ENCODE peak calls at places on chromosomes 5 and 9, in ten cellular contexts. T is cardiac muscle cell; U is fibroblast of mammary gland; W is spleen; O is CD8-positive, alpha-beta memory T cell; G is HepG2; F is AG10803; Z is heart left ventricle; J is HCT116; B is ovary. Y is an unnamed sample.

GRCh38 chr9:28720746-28721145 is 1147.5 kb upstream of the C9orf72 start:
- DNase-seq in T (no peak), U (no peak), W (no peak), O (no peak), G (no peak), F (no peak), Z (no peak), J (no peak), B (no peak), Y (no peak)

GRCh38 chr5:130529716-130530485 is 625.6 kb downstream of the CHSY3 start:
- DNase-seq in T (no peak), U (no peak), W (no peak), O (no peak), G (no peak), F (no peak), Z (no peak), J (no peak), B (no peak), Y (no peak)

GRCh38 chr5:166671818-166672217 is 1619.6 kb upstream of the WWC1 start:
- DNase-seq in T (no peak), U (no peak), W (no peak), O (no peak), G (no peak), F (no peak), Z (no peak), J (no peak), B (no peak), Y (no peak)

GRCh38 chr5:172919525-172920446 is 39.4 kb upstream of the RPL26L1 start:
- DNase-seq in T (no peak), U (peak), W (no peak), O (no peak), G (no peak), F (peak), Z (peak), J (no peak), B (no peak), Y (no peak)

GRCh38 chr9:17082343-17082742 is 52.5 kb upstream of the CNTLN start:
- DNase-seq in T (peak), U (peak), W (no peak), O (no peak), G (no peak), F (peak), Z (no peak), J (no peak), B (peak), Y (no peak)

GRCh38 chr9:75664597-75664996 is 225.9 kb upstream of the PCSK5 start:
- DNase-seq in T (no peak), U (no peak), W (no peak), O (no peak), G (peak), F (no peak), Z (no peak), J (no peak), B (no peak), Y (no peak)

GRCh38 chr9:123763910-123764588 is 165.9 kb downstream of the DENND1A start:
- DNase-seq in T (no peak), U (peak), W (no peak), O (no peak), G (no peak), F (peak), Z (no peak), J (no peak), B (no peak), Y (no peak)

GRCh38 chr5:14173419-14174234 is 30.5 kb downstream of the TRIO start:
- DNase-seq in T (no peak), U (no peak), W (no peak), O (no peak), G (no peak), F (peak), Z (no peak), J (no peak), B (no peak), Y (no peak)

GRCh38 chr5:20114536-20114935 is 126.5 kb upstream of the CDH18 start:
- DNase-seq in T (no peak), U (no peak), W (no peak), O (no peak), G (no peak), F (no peak), Z (no peak), J (no peak), B (no peak), Y (no peak)

GRCh38 chr5:126364206-126364902 is 58.9 kb upstream of the GRAMD2B start:
- DNase-seq in T (no peak), U (no peak), W (no peak), O (no peak), G (no peak), F (peak), Z (no peak), J (no peak), B (no peak), Y (no peak)

GRCh38 chr9:77475641-77476473 is 172.3 kb downstream of the GNA14 start:
- DNase-seq in T (no peak), U (peak), W (no peak), O (no peak), G (no peak), F (peak), Z (peak), J (no peak), B (no peak), Y (no peak)

GRCh38 chr9:112546149-112547012 is 59.8 kb downstream of the KIAA1958 start:
- DNase-seq in T (no peak), U (peak), W (no peak), O (no peak), G (no peak), F (no peak), Z (no peak), J (no peak), B (no peak), Y (no peak)

GRCh38 chr5:74624501-74624900 is 16.0 kb downstream of the ENC1 start:
- DNase-seq in T (no peak), U (no peak), W (no peak), O (no peak), G (no peak), F (no peak), Z (no peak), J (no peak), B (no peak), Y (peak)
- H3K4me3 ChIP-seq in T (no peak), U (no peak), W (no peak), O (no peak), G (no peak), F (no peak), Z (no peak), J (no peak), B (no peak), Y (no peak)

DNA sequence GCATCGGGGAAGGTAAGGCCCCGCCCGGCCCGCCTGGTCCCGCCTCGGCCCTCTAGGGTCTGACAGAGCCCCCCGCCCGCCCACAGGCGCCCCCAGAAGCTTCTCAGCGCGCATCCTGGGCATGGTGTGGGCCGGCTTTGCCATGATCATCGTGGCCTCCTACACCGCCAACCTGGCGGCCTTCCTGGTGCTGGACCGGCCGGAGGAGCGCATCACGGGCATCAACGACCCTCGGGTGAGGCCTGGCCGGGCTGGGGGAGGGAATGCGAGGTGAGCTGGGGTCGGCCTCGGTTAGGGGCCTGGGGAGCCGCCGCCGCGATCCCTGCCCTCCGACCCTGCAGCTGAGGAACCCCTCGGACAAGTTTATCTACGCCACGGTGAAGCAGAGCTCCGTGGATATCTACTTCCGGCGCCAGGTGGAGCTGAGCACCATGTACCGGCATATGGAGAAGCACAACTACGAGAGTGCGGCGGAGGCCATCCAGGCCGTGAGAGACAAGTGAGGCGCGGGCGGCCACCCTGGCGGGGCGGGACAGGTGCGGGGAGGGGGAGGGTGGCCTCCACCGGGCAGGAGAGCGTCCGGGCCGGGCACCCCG is 7.2 kb downstream of the LRRC26 start:
- DNase-seq in T (peak), U (no peak), W (no peak), O (no peak), G (no peak), F (no peak), Z (no peak), J (no peak), B (no peak), Y (no peak)
- H3K4me3 ChIP-seq in T (peak), U (no peak), W (no peak), O (no peak), G (peak), F (no peak), Z (peak), J (peak), B (no peak), Y (no peak)

GRCh38 chr9:37592108-37592951 is at the start of gene TOMM5:
- DNase-seq in T (peak), U (peak), W (peak), O (peak), G (peak), F (peak), Z (peak), J (peak), B (peak), Y (peak)

GRCh38 chr9:37591775-37592107 is 656 bp downstream of the TOMM5 start:
- DNase-seq in T (no peak), U (no peak), W (no peak), O (no peak), G (no peak), F (no peak), Z (no peak), J (no peak), B (no peak), Y (no peak)

GRCh38 chr9:37596504-37596903 is 4.1 kb upstream of the TOMM5 start:
- DNase-seq in T (no peak), U (no peak), W (no peak), O (no peak), G (no peak), F (no peak), Z (no peak), J (no peak), B (no peak), Y (no peak)

GRCh38 chr9:37593877-37594448 is 1.6 kb upstream of the TOMM5 start:
- DNase-seq in T (no peak), U (no peak), W (no peak), O (no peak), G (no peak), F (peak), Z (no peak), J (no peak), B (no peak), Y (no peak)
- H3K4me3 ChIP-seq in T (no peak), U (no peak), W (no peak), O (no peak), G (peak), F (no peak), Z (no peak), J (no peak), B (no peak), Y (no peak)

DNA sequence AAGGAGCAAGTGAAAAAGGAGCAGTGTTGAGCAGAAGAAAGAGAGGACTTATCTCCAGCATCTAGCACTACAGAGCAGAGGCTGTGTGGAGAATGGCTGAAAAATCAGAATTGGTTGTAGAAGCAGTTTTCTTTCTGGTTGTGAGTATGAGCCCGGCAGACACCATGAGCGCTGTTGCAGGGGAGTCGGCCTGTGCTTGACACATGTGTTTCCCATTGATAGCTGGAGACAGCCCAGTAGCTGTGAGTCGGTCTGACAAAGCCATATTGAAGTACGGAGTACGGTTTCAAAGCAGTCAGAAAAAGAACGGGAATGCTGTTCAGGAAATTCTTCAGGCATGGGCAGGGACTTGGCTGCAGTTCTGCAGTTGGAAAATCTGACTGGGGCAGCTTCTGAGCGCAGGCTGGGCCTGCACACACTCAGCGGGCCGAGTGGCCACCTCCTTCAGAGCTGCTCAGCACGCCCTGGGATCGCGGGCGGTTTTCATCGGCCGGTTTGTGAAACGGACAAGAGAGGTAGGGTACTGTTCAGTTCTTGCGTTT is at the start of gene SGCD:
- DNase-seq in T (peak), U (peak), W (no peak), O (no peak), G (no peak), F (peak), Z (peak), J (no peak), B (peak), Y (peak)
- H3K4me3 ChIP-seq in T (no peak), U (peak), W (peak), O (no peak), G (no peak), F (peak), Z (peak), J (no peak), B (peak), Y (peak)

GRCh38 chr9:130383350-130383715 is 61.4 kb upstream of the ASS1 start:
- DNase-seq in T (no peak), U (no peak), W (no peak), O (no peak), G (no peak), F (no peak), Z (no peak), J (no peak), B (no peak), Y (no peak)

GRCh38 chr9:130385257-130385656 is 59.5 kb upstream of the ASS1 start:
- DNase-seq in T (no peak), U (no peak), W (no peak), O (no peak), G (no peak), F (no peak), Z (no peak), J (no peak), B (no peak), Y (no peak)

GRCh38 chr9:130382636-130383349 is 62.0 kb upstream of the ASS1 start:
- DNase-seq in T (no peak), U (no peak), W (no peak), O (no peak), G (no peak), F (no peak), Z (no peak), J (no peak), B (no peak), Y (no peak)

GRCh38 chr9:130382086-130382485 is 62.7 kb upstream of the ASS1 start:
- DNase-seq in T (peak), U (no peak), W (no peak), O (no peak), G (no peak), F (no peak), Z (no peak), J (no peak), B (no peak), Y (no peak)

DNA sequence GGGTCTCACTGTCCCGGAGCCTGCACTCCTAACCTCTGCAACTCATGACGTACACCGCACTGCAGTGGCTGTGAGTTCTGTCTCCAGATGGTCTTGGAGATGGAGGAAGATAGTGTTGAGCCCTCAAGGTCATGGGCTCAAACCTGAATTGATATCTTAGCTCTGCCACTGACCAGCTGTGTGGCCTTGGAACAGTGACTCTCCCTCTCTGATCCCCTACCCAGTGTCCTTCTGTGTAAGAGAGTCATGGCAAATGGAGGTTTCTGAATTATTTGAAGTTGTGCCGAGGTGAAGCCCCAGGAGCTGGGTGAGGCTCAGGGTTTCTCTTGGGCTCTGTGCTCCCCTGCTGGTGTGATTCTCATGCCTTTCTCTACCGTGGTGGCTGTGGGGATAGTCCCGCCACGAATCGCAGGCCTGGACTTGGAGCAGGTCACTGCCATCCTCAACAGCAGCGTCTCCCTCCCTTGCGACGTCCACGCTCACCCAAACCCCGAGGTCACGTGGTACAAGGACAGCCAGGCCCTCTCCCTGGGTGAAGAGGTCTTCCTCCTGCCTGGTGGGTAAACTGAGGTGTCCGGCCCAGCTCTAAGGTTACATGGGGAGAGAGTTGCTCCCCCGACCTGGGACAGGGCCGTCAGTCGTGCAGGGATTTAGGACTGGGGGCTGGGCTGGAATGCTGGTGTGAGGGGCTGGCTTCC is 60.6 kb upstream of the ASS1 start:
- DNase-seq in T (no peak), U (no peak), W (no peak), O (no peak), G (no peak), F (no peak), Z (no peak), J (no peak), B (no peak), Y (no peak)
- H3K4me3 ChIP-seq in T (no peak), U (no peak), W (no peak), O (no peak), G (no peak), F (no peak), Z (no peak), J (no peak), B (no peak), Y (no peak)

GRCh38 chr5:113105693-113106280 is 129.2 kb downstream of the DCP2 start:
- DNase-seq in T (no peak), U (no peak), W (no peak), O (no peak), G (no peak), F (no peak), Z (no peak), J (no peak), B (no peak), Y (no peak)

GRCh38 chr5:113106821-113107220 is 130.2 kb downstream of the DCP2 start:
- DNase-seq in T (no peak), U (no peak), W (no peak), O (no peak), G (peak), F (no peak), Z (no peak), J (no peak), B (no peak), Y (no peak)

GRCh38 chr5:113099822-113100221 is 123.2 kb downstream of the DCP2 start:
- DNase-seq in T (no peak), U (no peak), W (no peak), O (no peak), G (no peak), F (no peak), Z (no peak), J (no peak), B (no peak), Y (no peak)

DNA sequence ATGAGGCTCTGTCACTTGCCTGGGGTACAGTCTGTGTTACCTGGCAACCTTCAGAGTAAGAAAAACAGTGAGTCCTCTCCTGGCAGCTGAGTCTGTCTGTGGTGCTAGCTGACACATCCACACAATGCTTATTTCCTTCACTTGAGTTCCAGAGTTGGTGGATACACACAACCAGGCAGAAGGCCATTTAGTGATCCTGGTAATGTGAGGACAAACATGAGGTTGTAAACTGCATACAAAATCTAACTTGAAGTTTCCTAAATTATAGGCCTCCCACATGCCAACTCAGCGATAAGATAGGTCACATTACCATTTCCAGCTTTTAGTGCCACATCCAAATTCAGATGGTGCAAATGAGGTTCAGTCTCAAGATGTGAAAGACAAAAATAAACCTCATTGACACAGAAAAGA is 125.5 kb downstream of the DCP2 start:
- DNase-seq in T (no peak), U (no peak), W (no peak), O (no peak), G (no peak), F (peak), Z (no peak), J (no peak), B (no peak), Y (no peak)
- H3K4me3 ChIP-seq in T (no peak), U (no peak), W (no peak), O (no peak), G (no peak), F (no peak), Z (no peak), J (no peak), B (no peak), Y (no peak)

GRCh38 chr9:136050706-136051567 is 44.2 kb downstream of the NACC2 start:
- DNase-seq in T (peak), U (no peak), W (no peak), O (no peak), G (peak), F (no peak), Z (no peak), J (no peak), B (no peak), Y (no peak)

GRCh38 chr9:136052433-136052880 is 42.6 kb downstream of the NACC2 start:
- DNase-seq in T (peak), U (no peak), W (no peak), O (no peak), G (peak), F (peak), Z (no peak), J (no peak), B (no peak), Y (no peak)

GRCh38 chr9:136050266-136050705 is 44.8 kb downstream of the NACC2 start:
- DNase-seq in T (no peak), U (no peak), W (no peak), O (no peak), G (no peak), F (no peak), Z (no peak), J (no peak), B (no peak), Y (no peak)

GRCh38 chr9:136052991-136053756 is 41.9 kb downstream of the NACC2 start:
- DNase-seq in T (no peak), U (no peak), W (no peak), O (no peak), G (peak), F (peak), Z (no peak), J (no peak), B (no peak), Y (no peak)

DNA sequence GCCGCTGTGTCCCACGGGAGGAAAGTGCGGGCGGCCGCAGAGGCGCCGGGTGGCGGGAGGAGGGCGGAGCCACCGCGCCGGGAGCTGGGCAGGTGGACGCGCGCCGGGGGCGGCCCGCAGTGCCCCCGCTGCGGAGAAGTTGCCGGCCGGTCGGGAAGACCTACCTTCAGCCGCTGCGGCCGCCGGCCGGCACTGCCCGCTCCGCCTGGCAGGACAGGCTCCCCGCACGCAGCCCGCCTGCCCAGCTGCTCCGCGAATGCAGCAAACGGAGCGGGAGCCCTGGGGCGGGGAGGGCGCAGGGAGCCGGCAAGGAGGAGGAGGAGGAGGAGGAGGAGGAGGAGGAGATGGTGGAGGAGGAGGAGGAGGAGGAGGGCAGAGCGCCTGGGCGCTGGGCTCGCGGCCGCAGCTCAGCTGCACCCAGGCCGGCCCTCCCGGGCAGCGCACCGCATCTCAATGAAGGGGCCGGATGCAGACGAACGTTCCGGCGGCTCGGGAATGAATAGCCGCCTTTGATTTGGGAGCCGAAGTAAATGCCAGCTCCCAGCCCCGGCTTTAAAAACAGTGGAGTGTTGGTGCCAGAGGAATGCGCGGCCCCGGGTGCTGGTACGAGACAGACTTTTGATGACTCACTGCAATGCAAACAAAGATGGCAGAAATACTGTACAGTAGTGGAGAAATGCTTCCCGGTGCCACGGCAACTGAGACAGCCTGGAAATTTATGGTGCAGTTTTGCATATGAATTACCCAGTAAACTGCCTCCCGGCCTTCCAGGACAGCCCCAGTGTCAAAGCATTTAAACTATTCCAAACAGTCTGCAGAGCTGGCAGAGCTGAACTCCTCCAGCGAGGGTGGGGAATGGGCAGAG is 43.3 kb downstream of the NACC2 start:
- DNase-seq in T (peak), U (peak), W (peak), O (no peak), G (peak), F (peak), Z (no peak), J (peak), B (no peak), Y (peak)
- H3K4me3 ChIP-seq in T (peak), U (peak), W (peak), O (no peak), G (peak), F (peak), Z (peak), J (peak), B (peak), Y (peak)

Y was measured in retinal pigment epithelial cell.